ENCODE peak calls at places on chromosomes 11 and 22, in ten cellular contexts. R is activated T-helper 1 cell treated with Interleukin-2 at 50 U/mL for 16 hours; B is HEK293T; L is ureter; P is activated CD8-positive, alpha-beta memory T cell treated with anti-CD3 and anti-CD28 coated beads, Interleukin-2, amount 10 ng/mL, durations not matched to agents 7 days and 5 days; W is NCI-H1417; X is GM04503; Z is T-helper 22 cell; J is T-helper 9 cell; C is DMS53. I is an unnamed sample.

GRCh38 chr22:28462041-28462440 is 217.6 kb downstream of the TTC28 start:
- DNase-seq in P (no peak), Z (no peak), R (no peak), C (no peak), W (no peak), L (no peak), B (no peak), X (no peak), J (no peak), I (no peak)

GRCh38 chr11:24086921-24087320 is 409.9 kb upstream of the LUZP2 start:
- DNase-seq in P (no peak), B (no peak), C (no peak), L (no peak), R (no peak), J (no peak), Z (no peak), X (no peak), W (no peak), I (no peak)

GRCh38 chr11:31355131-31355530 is 14.4 kb downstream of the DCDC1 start:
- DNase-seq in L (no peak), X (no peak), B (no peak), W (peak; percentile 70), J (no peak), R (no peak), C (peak; percentile 86), P (no peak), Z (no peak), I (no peak)

GRCh38 chr11:94822080-94822479 is 53.9 kb downstream of the AMOTL1 start:
- DNase-seq in R (no peak), W (no peak), X (no peak), L (no peak), C (no peak), B (no peak), P (no peak), J (no peak), Z (no peak), I (no peak)

GRCh38 chr11:27995082-27995481 is 112.9 kb downstream of the KIF18A start:
- DNase-seq in R (no peak), X (no peak), L (no peak), Z (no peak), W (no peak), B (no peak), P (no peak), J (no peak), C (no peak), I (no peak)

GRCh38 chr11:107116358-107116757 is 98.1 kb upstream of the GUCY1A2 start:
- DNase-seq in L (no peak), B (no peak), J (no peak), C (no peak), W (no peak), R (no peak), Z (no peak), P (no peak), X (no peak), I (no peak)

GRCh38 chr22:50577987-50578775 is at the start of gene CPT1B:
- DNase-seq in Z (no peak), J (no peak), L (no peak), X (no peak), P (no peak), R (no peak), C (no peak), B (no peak), W (no peak), I (no peak)

GRCh38 chr11:49995559-49995958 is 13.2 kb upstream of the OR4C12 start:
- DNase-seq in J (no peak), P (peak; percentile 41), B (peak; percentile 6), C (peak; percentile 87), L (no peak), Z (no peak), W (peak; percentile 83), R (no peak), X (peak; percentile 3), I (peak; percentile 7)

GRCh38 chr11:77141034-77141433 is 13.0 kb downstream of the MYO7A start:
- DNase-seq in Z (no peak), X (no peak), R (no peak), C (peak; percentile 100), B (no peak), P (no peak), W (peak; percentile 44), L (no peak), J (no peak), I (no peak)

GRCh38 chr11:101863361-101863760 is 51.4 kb upstream of the CEP126 start:
- DNase-seq in P (no peak), X (no peak), W (no peak), J (no peak), B (no peak), C (no peak), L (no peak), Z (no peak), R (no peak), I (no peak)

GRCh38 chr22:46556775-46557174 is 19.4 kb upstream of the CELSR1 start:
- DNase-seq in B (no peak), R (no peak), P (no peak), L (no peak), Z (no peak), J (no peak), C (no peak), W (no peak), X (no peak), I (no peak)

GRCh38 chr11:84236436-84236835 is 950.3 kb upstream of the CCDC90B start:
- DNase-seq in B (no peak), X (no peak), J (no peak), P (no peak), C (no peak), W (peak; percentile 52), R (no peak), L (no peak), Z (no peak), I (no peak)

GRCh38 chr11:45424781-45425180 is 138.6 kb upstream of the SYT13 start:
- DNase-seq in X (no peak), J (no peak), W (no peak), L (no peak), P (no peak), R (no peak), B (no peak), Z (no peak), C (no peak), I (no peak)

I was measured in effector memory CD4-positive, alpha-beta T cell.